ENCODE peak calls at places on chromosomes 12 and 14, in eight cellular contexts. One of them, this sample, is unnamed.

GRCh38 chr12:122840580-122841513 is 5.6 kb downstream of the HIP1R start:
- DNase-seq in fibroblast of lung: no peak
- DNase-seq in HAP-1: peak; percentile 0
- DNase-seq in esophagus squamous epithelium: no peak
- DNase-seq in astrocyte of the spinal cord: no peak
- DNase-seq in IMR-90: no peak
- DNase-seq in K562: no peak
- DNase-seq in GM12865: no peak
- DNase-seq in this sample: no peak

GRCh38 chr14:100471451-100472093 is 115.6 kb downstream of the BEGAIN start:
- DNase-seq in fibroblast of lung: no peak
- DNase-seq in HAP-1: no peak
- DNase-seq in esophagus squamous epithelium: no peak
- DNase-seq in astrocyte of the spinal cord: peak; percentile 19
- DNase-seq in IMR-90: no peak
- DNase-seq in K562: no peak
- DNase-seq in GM12865: no peak
- DNase-seq in this sample: no peak

GRCh38 chr14:38255673-38256357 is at the start of gene CLEC14A:
- DNase-seq in fibroblast of lung: no peak
- DNase-seq in HAP-1: no peak
- DNase-seq in esophagus squamous epithelium: no peak
- DNase-seq in astrocyte of the spinal cord: peak; percentile 13
- DNase-seq in IMR-90: no peak
- DNase-seq in K562: no peak
- DNase-seq in GM12865: no peak
- DNase-seq in this sample: no peak

GRCh38 chr14:39033371-39033770 is 69.7 kb downstream of the SEC23A start:
- DNase-seq in fibroblast of lung: no peak
- DNase-seq in HAP-1: peak; percentile 98
- DNase-seq in esophagus squamous epithelium: no peak
- DNase-seq in astrocyte of the spinal cord: peak; percentile 34
- DNase-seq in IMR-90: peak; percentile 61
- DNase-seq in K562: no peak
- DNase-seq in GM12865: no peak
- DNase-seq in this sample: no peak

GRCh38 chr14:100890451-100890850 is 13.1 kb downstream of the RTL1 start:
- DNase-seq in fibroblast of lung: no peak
- DNase-seq in HAP-1: no peak
- DNase-seq in esophagus squamous epithelium: no peak
- DNase-seq in astrocyte of the spinal cord: no peak
- DNase-seq in IMR-90: no peak
- DNase-seq in K562: no peak
- DNase-seq in GM12865: no peak
- DNase-seq in this sample: no peak

GRCh38 chr14:60008042-60008441 is 83.7 kb upstream of the PCNX4 start:
- DNase-seq in fibroblast of lung: peak; percentile 23
- DNase-seq in HAP-1: no peak
- DNase-seq in esophagus squamous epithelium: no peak
- DNase-seq in astrocyte of the spinal cord: no peak
- DNase-seq in IMR-90: no peak
- DNase-seq in K562: no peak
- DNase-seq in GM12865: no peak
- DNase-seq in this sample: no peak

GRCh38 chr12:55280991-55281390 is 15.4 kb downstream of the OR6C6 start:
- DNase-seq in fibroblast of lung: no peak
- DNase-seq in HAP-1: no peak
- DNase-seq in esophagus squamous epithelium: no peak
- DNase-seq in astrocyte of the spinal cord: no peak
- DNase-seq in IMR-90: no peak
- DNase-seq in K562: no peak
- DNase-seq in GM12865: no peak
- DNase-seq in this sample: no peak

GRCh38 chr12:94109154-94109553 is 39.2 kb upstream of the PLXNC1 start:
- DNase-seq in fibroblast of lung: peak; percentile 48
- DNase-seq in HAP-1: no peak
- DNase-seq in esophagus squamous epithelium: no peak
- DNase-seq in astrocyte of the spinal cord: peak; percentile 54
- DNase-seq in IMR-90: peak; percentile 71
- DNase-seq in K562: peak; percentile 35
- DNase-seq in GM12865: peak; percentile 18
- DNase-seq in this sample: no peak

GRCh38 chr12:58413794-58414193 is 472.4 kb downstream of the ATP23 start:
- DNase-seq in fibroblast of lung: peak; percentile 38
- DNase-seq in HAP-1: no peak
- DNase-seq in esophagus squamous epithelium: no peak
- DNase-seq in astrocyte of the spinal cord: peak; percentile 75
- DNase-seq in IMR-90: peak; percentile 69
- DNase-seq in K562: no peak
- DNase-seq in GM12865: no peak
- DNase-seq in this sample: no peak

GRCh38 chr14:73591690-73592448 is at the start of gene ACOT4:
- DNase-seq in fibroblast of lung: peak; percentile 15
- DNase-seq in HAP-1: no peak
- DNase-seq in esophagus squamous epithelium: no peak
- DNase-seq in astrocyte of the spinal cord: peak; percentile 19
- DNase-seq in IMR-90: peak; percentile 20
- DNase-seq in K562: no peak
- DNase-seq in GM12865: peak; percentile 78
- DNase-seq in this sample: peak; percentile 66

GRCh38 chr12:67052981-67053380 is 216.2 kb upstream of the CAND1 start:
- DNase-seq in fibroblast of lung: no peak
- DNase-seq in HAP-1: no peak
- DNase-seq in esophagus squamous epithelium: no peak
- DNase-seq in astrocyte of the spinal cord: no peak
- DNase-seq in IMR-90: no peak
- DNase-seq in K562: no peak
- DNase-seq in GM12865: no peak
- DNase-seq in this sample: no peak

GRCh38 chr12:99389751-99390150 is 257.8 kb upstream of the GARIN6 start:
- DNase-seq in fibroblast of lung: no peak
- DNase-seq in HAP-1: no peak
- DNase-seq in esophagus squamous epithelium: no peak
- DNase-seq in astrocyte of the spinal cord: no peak
- DNase-seq in IMR-90: no peak
- DNase-seq in K562: no peak
- DNase-seq in GM12865: no peak
- DNase-seq in this sample: no peak

GRCh38 chr14:92362781-92363235 is 39.8 kb downstream of the SLC24A4 start:
- DNase-seq in fibroblast of lung: no peak
- DNase-seq in HAP-1: no peak
- DNase-seq in esophagus squamous epithelium: no peak
- DNase-seq in astrocyte of the spinal cord: no peak
- DNase-seq in IMR-90: peak; percentile 13
- DNase-seq in K562: no peak
- DNase-seq in GM12865: no peak
- DNase-seq in this sample: no peak

GRCh38 chr14:101558739-101559240 is 2.5 kb upstream of the DIO3 start:
- DNase-seq in fibroblast of lung: peak; percentile 5
- DNase-seq in HAP-1: no peak
- DNase-seq in esophagus squamous epithelium: no peak
- DNase-seq in astrocyte of the spinal cord: no peak
- DNase-seq in IMR-90: no peak
- DNase-seq in K562: no peak
- DNase-seq in GM12865: no peak
- DNase-seq in this sample: no peak

GRCh38 chr12:1639538-1639937 is 10.5 kb downstream of the WNT5B start:
- DNase-seq in fibroblast of lung: no peak
- DNase-seq in HAP-1: no peak
- DNase-seq in esophagus squamous epithelium: no peak
- DNase-seq in astrocyte of the spinal cord: no peak
- DNase-seq in IMR-90: no peak
- DNase-seq in K562: no peak
- DNase-seq in GM12865: no peak
- DNase-seq in this sample: no peak
- H3K4me3 ChIP-seq in fibroblast of lung: no peak overlapping the region
- H3K4me3 ChIP-seq in HAP-1: no peak overlapping the region
- H3K4me3 ChIP-seq in esophagus squamous epithelium: no peak overlapping the region
- H3K4me3 ChIP-seq in astrocyte of the spinal cord: no peak overlapping the region
- H3K4me3 ChIP-seq in IMR-90: no peak overlapping the region
- H3K4me3 ChIP-seq in K562: no peak overlapping the region
- H3K4me3 ChIP-seq in GM12865: no peak overlapping the region
- H3K4me3 ChIP-seq in this sample: no peak overlapping the region

GRCh38 chr14:58368951-58369350 is 26.8 kb upstream of the TOMM20L start:
- DNase-seq in fibroblast of lung: no peak
- DNase-seq in HAP-1: no peak
- DNase-seq in esophagus squamous epithelium: no peak
- DNase-seq in astrocyte of the spinal cord: no peak
- DNase-seq in IMR-90: peak; percentile 59
- DNase-seq in K562: no peak
- DNase-seq in GM12865: no peak
- DNase-seq in this sample: no peak
- H3K4me3 ChIP-seq in fibroblast of lung: no peak overlapping the region
- H3K4me3 ChIP-seq in HAP-1: no peak overlapping the region
- H3K4me3 ChIP-seq in esophagus squamous epithelium: no peak overlapping the region
- H3K4me3 ChIP-seq in astrocyte of the spinal cord: no peak overlapping the region
- H3K4me3 ChIP-seq in IMR-90: no peak overlapping the region
- H3K4me3 ChIP-seq in K562: no peak overlapping the region
- H3K4me3 ChIP-seq in GM12865: no peak overlapping the region
- H3K4me3 ChIP-seq in this sample: no peak overlapping the region

GRCh38 chr14:75277000-75277795 is 1.4 kb upstream of the FOS start:
- DNase-seq in fibroblast of lung: peak; percentile 89
- DNase-seq in HAP-1: peak; percentile 81
- DNase-seq in esophagus squamous epithelium: no peak
- DNase-seq in astrocyte of the spinal cord: peak; percentile 95
- DNase-seq in IMR-90: peak; percentile 89
- DNase-seq in K562: peak; percentile 86
- DNase-seq in GM12865: peak; percentile 60
- DNase-seq in this sample: peak; percentile 67

GRCh38 chr14:75279739-75280447 is 1.3 kb downstream of the FOS start:
- DNase-seq in fibroblast of lung: peak; percentile 25
- DNase-seq in HAP-1: no peak
- DNase-seq in esophagus squamous epithelium: no peak
- DNase-seq in astrocyte of the spinal cord: peak; percentile 34
- DNase-seq in IMR-90: peak; percentile 27
- DNase-seq in K562: no peak
- DNase-seq in GM12865: no peak
- DNase-seq in this sample: peak; percentile 20

GRCh38 chr14:75278422-75279152 is at the start of gene FOS:
- DNase-seq in fibroblast of lung: peak; percentile 97
- DNase-seq in HAP-1: peak; percentile 84
- DNase-seq in esophagus squamous epithelium: peak; percentile 89
- DNase-seq in astrocyte of the spinal cord: peak; percentile 97
- DNase-seq in IMR-90: peak; percentile 96
- DNase-seq in K562: peak; percentile 83
- DNase-seq in GM12865: peak; percentile 88
- DNase-seq in this sample: peak; percentile 88

GRCh38 chr14:75279153-75279738 is 618 bp downstream of the FOS start:
- DNase-seq in fibroblast of lung: peak; percentile 90
- DNase-seq in HAP-1: peak; percentile 24
- DNase-seq in esophagus squamous epithelium: no peak
- DNase-seq in astrocyte of the spinal cord: peak; percentile 82
- DNase-seq in IMR-90: peak; percentile 83
- DNase-seq in K562: peak; percentile 35
- DNase-seq in GM12865: peak; percentile 15
- DNase-seq in this sample: peak; percentile 52

DNA sequence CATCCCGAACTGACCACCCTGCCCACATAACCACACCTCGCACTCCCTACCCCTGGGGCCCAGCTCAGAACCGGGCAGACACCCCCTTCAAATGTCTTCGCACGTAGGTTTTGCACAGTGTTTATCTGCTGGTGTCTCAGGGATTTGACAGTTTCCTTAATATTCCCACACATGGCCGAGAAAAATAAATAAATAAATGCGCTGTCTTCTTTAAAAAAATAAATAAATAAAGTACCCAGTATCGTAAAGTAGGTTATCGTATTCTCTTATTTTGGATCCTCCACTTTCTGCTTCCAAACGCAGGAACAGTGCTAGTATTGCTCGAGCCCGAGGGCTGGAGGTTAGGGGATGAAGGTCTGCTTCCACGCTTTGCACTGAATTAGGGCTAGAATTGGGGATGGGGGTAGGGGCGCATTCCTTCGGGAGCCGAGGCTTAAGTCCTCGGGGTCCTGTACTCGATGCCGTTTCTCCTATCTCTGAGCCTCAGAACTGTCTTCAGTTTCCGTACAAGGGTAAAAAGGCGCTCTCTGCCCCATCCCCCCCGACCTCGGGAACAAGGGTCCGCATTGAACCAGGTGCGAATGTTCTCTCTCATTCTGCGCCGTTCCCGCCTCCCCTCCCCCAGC is 719 bp upstream of the FOS start:
- DNase-seq in fibroblast of lung: peak; percentile 67
- DNase-seq in HAP-1: no peak
- DNase-seq in esophagus squamous epithelium: no peak
- DNase-seq in astrocyte of the spinal cord: peak; percentile 73
- DNase-seq in IMR-90: peak; percentile 59
- DNase-seq in K562: no peak
- DNase-seq in GM12865: no peak
- DNase-seq in this sample: no peak
- H3K4me3 ChIP-seq in fibroblast of lung: peak overlapping the region; percentile 59
- H3K4me3 ChIP-seq in HAP-1: peak overlapping the region; percentile 58
- H3K4me3 ChIP-seq in esophagus squamous epithelium: peak overlapping the region; percentile 92
- H3K4me3 ChIP-seq in astrocyte of the spinal cord: peak overlapping the region; percentile 56
- H3K4me3 ChIP-seq in IMR-90: peak overlapping the region; percentile 69
- H3K4me3 ChIP-seq in K562: peak overlapping the region; percentile 71
- H3K4me3 ChIP-seq in GM12865: peak overlapping the region; percentile 62
- H3K4me3 ChIP-seq in this sample: peak overlapping the region; percentile 62

GRCh38 chr12:131915000-131915689 is 13.9 kb upstream of the PUS1 start:
- DNase-seq in fibroblast of lung: no peak
- DNase-seq in HAP-1: no peak
- DNase-seq in esophagus squamous epithelium: no peak
- DNase-seq in astrocyte of the spinal cord: no peak
- DNase-seq in IMR-90: no peak
- DNase-seq in K562: no peak
- DNase-seq in GM12865: no peak
- DNase-seq in this sample: peak; percentile 3

GRCh38 chr12:131917139-131917710 is 11.9 kb upstream of the PUS1 start:
- DNase-seq in fibroblast of lung: no peak
- DNase-seq in HAP-1: no peak
- DNase-seq in esophagus squamous epithelium: no peak
- DNase-seq in astrocyte of the spinal cord: no peak
- DNase-seq in IMR-90: no peak
- DNase-seq in K562: no peak
- DNase-seq in GM12865: no peak
- DNase-seq in this sample: peak; percentile 9

GRCh38 chr12:131915774-131916173 is 13.3 kb upstream of the PUS1 start:
- DNase-seq in fibroblast of lung: no peak
- DNase-seq in HAP-1: no peak
- DNase-seq in esophagus squamous epithelium: no peak
- DNase-seq in astrocyte of the spinal cord: no peak
- DNase-seq in IMR-90: no peak
- DNase-seq in K562: no peak
- DNase-seq in GM12865: no peak
- DNase-seq in this sample: peak; percentile 9

GRCh38 chr12:131917711-131918306 is 11.3 kb upstream of the PUS1 start:
- DNase-seq in fibroblast of lung: no peak
- DNase-seq in HAP-1: no peak
- DNase-seq in esophagus squamous epithelium: no peak
- DNase-seq in astrocyte of the spinal cord: no peak
- DNase-seq in IMR-90: no peak
- DNase-seq in K562: no peak
- DNase-seq in GM12865: no peak
- DNase-seq in this sample: peak; percentile 4

GRCh38 chr12:131916306-131917138 is 12.6 kb upstream of the PUS1 start:
- DNase-seq in fibroblast of lung: no peak
- DNase-seq in HAP-1: no peak
- DNase-seq in esophagus squamous epithelium: no peak
- DNase-seq in astrocyte of the spinal cord: no peak
- DNase-seq in IMR-90: no peak
- DNase-seq in K562: no peak
- DNase-seq in GM12865: no peak
- DNase-seq in this sample: peak; percentile 5
- H3K4me3 ChIP-seq in fibroblast of lung: no peak overlapping the region
- H3K4me3 ChIP-seq in HAP-1: no peak overlapping the region
- H3K4me3 ChIP-seq in esophagus squamous epithelium: no peak overlapping the region
- H3K4me3 ChIP-seq in astrocyte of the spinal cord: no peak overlapping the region
- H3K4me3 ChIP-seq in IMR-90: no peak overlapping the region
- H3K4me3 ChIP-seq in K562: no peak overlapping the region
- H3K4me3 ChIP-seq in GM12865: no peak overlapping the region
- H3K4me3 ChIP-seq in this sample: no peak overlapping the region